ENCODE peak calls at places on chromosomes 12 and 14, in five cellular contexts. F is stimulated activated CD4-positive, alpha-beta T cell treated with anti-CD3 and anti-CD28 coated beads, Interleukin-4, amount 100 ng/mL, for 4 hours; E is C1 segment of cervical spinal cord; O is activated naive CD4-positive, alpha-beta T cell; V is caudate nucleus. A is an unnamed sample.

GRCh38 chr12:124668602-124669001 is 101.2 kb upstream of the NCOR2 start:
- DNase-seq in V (no peak), E (peak), O (no peak), F (no peak), A (no peak)

GRCh38 chr12:105522166-105522825 is 191.8 kb downstream of the C12orf75 start:
- DNase-seq in V (no peak), O (no peak), F (no peak), E (no peak), A (no peak)

GRCh38 chr12:121513464-121514183 is 67.2 kb downstream of the KDM2B start:
- DNase-seq in V (no peak), F (no peak), O (no peak), E (peak), A (peak)

GRCh38 chr12:44286336-44286735 is 450.5 kb downstream of the TMEM117 start:
- DNase-seq in E (no peak), F (no peak), O (no peak), V (no peak), A (no peak)

GRCh38 chr14:73723799-73724621 is 9.8 kb upstream of the PNMA1 start:
- DNase-seq in E (no peak), F (no peak), V (no peak), O (no peak), A (no peak)

GRCh38 chr14:61537567-61538463 is 157.5 kb upstream of the HIF1A start:
- DNase-seq in O (no peak), E (no peak), F (peak), V (no peak), A (no peak)

GRCh38 chr12:52307836-52308806 is 13.1 kb downstream of the KRT83 start:
- DNase-seq in V (peak), O (no peak), F (no peak), E (peak), A (peak)

GRCh38 chr12:10012630-10013330 is 2.4 kb downstream of the CLEC12B start:
- DNase-seq in F (no peak), E (no peak), V (no peak), O (no peak), A (no peak)

GRCh38 chr14:35533357-35534129 is 421 bp upstream of the INSM2 start:
- DNase-seq in E (peak), V (peak), F (peak), O (peak), A (no peak)

GRCh38 chr14:98507269-98507668 is 764.7 kb downstream of the BCL11B start:
- DNase-seq in F (no peak), E (no peak), V (no peak), O (no peak), A (no peak)

GRCh38 chr12:6181583-6182278 is 18.5 kb upstream of the CD9 start:
- DNase-seq in F (no peak), O (no peak), V (no peak), E (no peak), A (no peak)

A was measured in cerebellar nuclear complex.